ENCODE peak calls at places on chromosomes 16 and 17, in five cellular contexts. X is CD8-positive, alpha-beta memory T cell; T is lower leg skin; M is mesenchymal stem cell; G is brain microvascular endothelial cell. Z is an unnamed sample.

GRCh38 chr17:58528443-58528842 is 14.0 kb upstream of the MTMR4 start:
- DNase-seq in X (no peak), T (no peak), M (peak), G (no peak), Z (no peak)

GRCh38 chr17:77329741-77330531 is 189.2 kb downstream of the SEC14L1 start:
- DNase-seq in X (no peak), T (peak), M (no peak), G (no peak), Z (no peak)

GRCh38 chr17:8141046-8141445 is 11.2 kb downstream of the PER1 start:
- DNase-seq in X (no peak), T (no peak), M (no peak), G (no peak), Z (no peak)

GRCh38 chr17:61659437-61659836 is 68.4 kb upstream of the NACA2 start:
- DNase-seq in X (no peak), T (no peak), M (no peak), G (no peak), Z (no peak)

GRCh38 chr16:938136-938535 is 32.6 kb downstream of the LMF1 start:
- DNase-seq in X (no peak), T (no peak), M (no peak), G (no peak), Z (no peak)

GRCh38 chr16:8937803-8938202 is 25.9 kb downstream of the USP7 start:
- DNase-seq in X (no peak), T (no peak), M (no peak), G (no peak), Z (no peak)

GRCh38 chr16:16148755-16149154 is 74.5 kb downstream of the ABCC6 start:
- DNase-seq in X (no peak), T (no peak), M (no peak), G (no peak), Z (no peak)

GRCh38 chr16:2035431-2036199 is 8.9 kb downstream of the NHERF2 start:
- DNase-seq in X (no peak), T (no peak), M (peak), G (peak), Z (no peak)

GRCh38 chr16:55588799-55589198 is 22.3 kb downstream of the CAPNS2 start:
- DNase-seq in X (no peak), T (no peak), M (no peak), G (no peak), Z (no peak)

GRCh38 chr17:3890082-3890892 is 2.6 kb downstream of the CAMKK1 start:
- DNase-seq in X (no peak), T (peak), M (peak), G (peak), Z (peak)

GRCh38 chr17:915416-916201 is 64.0 kb downstream of the NXN start:
- DNase-seq in X (no peak), T (no peak), M (no peak), G (no peak), Z (no peak)

GRCh38 chr17:18960803-18961511 is 9.0 kb downstream of the SLC5A10 start:
- DNase-seq in X (peak), T (peak), M (peak), G (peak), Z (no peak)

GRCh38 chr17:76080207-76080933 is 1.4 kb downstream of the ZACN start:
- DNase-seq in X (no peak), T (no peak), M (no peak), G (no peak), Z (no peak)

GRCh38 chr16:87233928-87234327 is 83.3 kb downstream of the C16orf95 start:
- DNase-seq in X (no peak), T (peak), M (peak), G (peak), Z (no peak)

GRCh38 chr16:50684823-50685455 is 3.8 kb upstream of the SNX20 start:
- DNase-seq in X (no peak), T (no peak), M (no peak), G (no peak), Z (no peak)

GRCh38 chr16:82694239-82694874 is 67.6 kb downstream of the CDH13 start:
- DNase-seq in X (no peak), T (no peak), M (peak), G (peak), Z (no peak)

GRCh38 chr16:66984902-66985311 is 3.5 kb upstream of the CES4A start:
- DNase-seq in X (no peak), T (no peak), M (no peak), G (no peak), Z (no peak)

GRCh38 chr16:11254913-11255736 is 879 bp downstream of the SOCS1 start:
- DNase-seq in X (peak), T (peak), M (peak), G (no peak), Z (no peak)

GRCh38 chr17:1006054-1006453 is 9.1 kb downstream of the TIMM22 start:
- DNase-seq in X (no peak), T (no peak), M (no peak), G (no peak), Z (peak)

GRCh38 chr17:65550075-65550635 is 11.3 kb downstream of the AXIN2 start:
- DNase-seq in X (no peak), T (no peak), M (no peak), G (no peak), Z (no peak)

GRCh38 chr17:32494621-32495346 is 8.0 kb downstream of the CDK5R1 start:
- DNase-seq in X (no peak), T (peak), M (no peak), G (no peak), Z (no peak)

GRCh38 chr17:8384801-8385335 is 1.9 kb upstream of the RPL26 start:
- DNase-seq in X (no peak), T (no peak), M (peak), G (peak), Z (no peak)

DNA sequence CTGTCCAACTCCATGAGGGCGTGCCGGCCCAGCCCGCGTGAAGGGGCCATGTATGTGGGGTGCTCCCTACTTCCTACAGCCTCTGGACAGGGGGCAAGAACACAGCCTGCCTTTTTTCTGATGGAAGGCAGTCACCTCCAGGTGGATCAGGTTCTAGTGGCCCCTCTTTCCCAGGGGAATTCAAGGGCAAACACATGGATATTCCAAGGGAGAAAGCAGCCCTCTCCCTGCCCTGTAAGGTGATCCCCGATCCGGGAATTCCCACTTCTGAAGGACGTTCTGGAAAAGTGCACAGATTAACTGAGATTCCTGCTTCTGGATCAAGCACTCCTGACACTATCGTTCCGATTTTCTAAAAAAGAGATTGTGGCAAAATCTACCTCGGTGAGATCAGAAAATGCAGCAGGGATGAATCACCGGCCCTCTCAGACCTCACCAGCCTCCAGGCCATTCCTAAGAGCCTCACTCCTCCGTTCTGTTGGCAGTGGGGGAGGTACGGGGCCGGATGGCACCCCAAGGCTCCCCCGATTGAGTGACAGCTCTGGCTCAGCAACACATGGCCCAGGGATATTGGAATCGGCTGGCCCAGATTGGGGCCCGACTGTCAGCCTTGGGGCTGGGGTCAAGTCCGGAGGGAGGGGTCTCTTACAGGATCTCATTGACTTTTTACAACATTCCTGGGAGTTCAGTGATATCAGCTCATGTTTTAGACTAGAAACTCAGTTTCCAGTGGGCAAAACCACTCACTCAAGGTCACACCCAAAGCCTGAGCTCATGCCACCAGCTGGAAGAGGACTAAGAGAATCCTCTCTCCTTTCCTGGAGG is 12.3 kb downstream of the STX1B start:
- DNase-seq in X (no peak), T (no peak), M (peak), G (peak), Z (no peak)
- H3K4me3 ChIP-seq in X (no peak), T (no peak), M (peak), G (peak), Z (peak)

GRCh38 chr17:45381001-45381400 is 51.7 kb downstream of the ARHGAP27 start:
- DNase-seq in X (no peak), T (no peak), M (no peak), G (no peak), Z (no peak)
- H3K4me3 ChIP-seq in X (no peak), T (no peak), M (no peak), G (no peak), Z (no peak)

DNA sequence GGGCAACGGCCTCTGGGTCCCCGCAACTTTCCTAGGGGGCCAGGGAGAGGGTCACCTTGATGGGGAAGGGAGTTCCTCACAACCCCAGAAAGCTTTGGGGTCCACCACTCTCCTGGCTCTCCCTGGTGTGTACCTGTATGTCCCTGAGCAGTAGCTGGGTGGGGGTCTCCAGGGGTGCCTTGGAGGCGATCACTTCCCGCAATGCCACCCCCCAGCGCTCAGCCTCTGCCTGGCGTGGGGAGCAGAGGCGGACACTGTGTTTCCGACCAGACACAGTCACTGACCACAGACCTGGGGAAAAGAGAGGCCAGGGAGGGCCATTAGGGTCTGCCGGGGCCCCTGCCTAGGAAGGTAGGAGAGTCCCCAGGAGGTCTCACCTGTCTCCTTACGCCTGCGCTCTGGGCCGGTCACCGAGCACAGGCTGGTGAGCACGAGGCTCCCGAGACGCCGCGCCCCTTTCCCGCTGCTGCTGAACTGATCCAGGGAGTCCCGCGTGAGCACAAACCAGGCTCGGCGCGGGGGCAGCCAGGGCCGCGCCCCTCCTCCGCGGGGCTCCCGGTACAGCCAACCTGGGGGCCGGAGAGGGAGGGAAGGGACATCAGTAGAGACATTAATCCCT is 3.4 kb downstream of the PLEKHH3 start:
- DNase-seq in X (no peak), T (no peak), M (no peak), G (no peak), Z (no peak)
- H3K4me3 ChIP-seq in X (no peak), T (no peak), M (peak), G (peak), Z (peak)

GRCh38 chr16:69761983-69762842 is at the start of gene WWP2:
- DNase-seq in X (peak), T (peak), M (peak), G (peak), Z (peak)
- H3K4me3 ChIP-seq in X (peak), T (peak), M (peak), G (peak), Z (peak)

DNA sequence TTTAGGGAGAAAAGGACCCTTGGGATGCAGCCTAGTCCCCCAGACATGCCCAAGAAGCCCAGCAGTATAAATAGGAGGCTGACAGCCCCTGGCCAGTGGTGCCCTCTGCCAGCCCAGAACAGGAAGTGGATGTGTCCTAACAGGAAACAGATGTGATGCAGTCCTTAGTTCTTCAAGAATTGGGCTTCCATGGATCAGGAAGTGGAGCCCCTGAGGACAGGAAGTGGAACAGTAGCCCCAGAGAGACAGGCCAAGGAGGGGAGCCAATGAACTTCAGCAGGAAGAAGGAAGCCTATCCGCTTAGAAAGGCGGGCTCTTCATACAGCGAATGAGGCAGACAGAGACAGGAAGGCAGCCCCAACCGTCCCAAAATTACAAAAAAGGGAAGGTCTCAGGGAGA is 7.2 kb downstream of the CTF1 start:
- DNase-seq in X (no peak), T (no peak), M (no peak), G (no peak), Z (no peak)
- H3K4me3 ChIP-seq in X (no peak), T (no peak), M (no peak), G (no peak), Z (no peak)

GRCh38 chr17:83082435-83082834 is 3.0 kb downstream of the METRNL start:
- DNase-seq in X (no peak), T (no peak), M (no peak), G (no peak), Z (no peak)
- H3K4me3 ChIP-seq in X (no peak), T (no peak), M (peak), G (no peak), Z (peak)